ENCODE peak calls at places on chromosomes 1 and 21, in seven cellular contexts. P, I, U, Z, C, R and H are unnamed samples. For H3K4me1, the result is how much of the 10 kb centered on the place peaks cover.

GRCh38 chr1:210633140-210633539 is 304.4 kb downstream of the HHAT start:
- DNase-seq in P (no peak), I (no peak), U (no peak), Z (no peak), C (no peak), R (no peak), H (no peak)

GRCh38 chr1:16984717-16985116 is 4.3 kb upstream of the MFAP2 start:
- DNase-seq in P (peak), I (peak), U (peak), Z (peak), C (peak), R (peak), H (no peak)

GRCh38 chr1:231312389-231312788 is 25.3 kb downstream of the EXOC8 start:
- DNase-seq in P (no peak), I (no peak), U (no peak), Z (no peak), C (no peak), R (no peak), H (no peak)

GRCh38 chr1:59414406-59415133 is 117.7 kb downstream of the FGGY start:
- DNase-seq in P (peak), I (no peak), U (peak), Z (no peak), C (no peak), R (peak), H (no peak)

GRCh38 chr1:171052977-171053376 is 37.7 kb upstream of the FMO3 start:
- DNase-seq in P (no peak), I (no peak), U (no peak), Z (no peak), C (no peak), R (no peak), H (no peak)

GRCh38 chr1:3055051-3055450 is 14.0 kb upstream of the PRDM16 start:
- DNase-seq in P (no peak), I (peak), U (no peak), Z (no peak), C (no peak), R (no peak), H (no peak)

GRCh38 chr1:47106792-47107191 is 30.4 kb upstream of the CYP4A22 start:
- DNase-seq in P (no peak), I (no peak), U (no peak), Z (no peak), C (no peak), R (no peak), H (no peak)

GRCh38 chr21:31644648-31645047 is 14.8 kb upstream of the SOD1 start:
- DNase-seq in P (no peak), I (no peak), U (no peak), Z (no peak), C (no peak), R (peak), H (no peak)

GRCh38 chr1:22122273-22123070 is 20.4 kb downstream of the WNT4 start:
- DNase-seq in P (no peak), I (no peak), U (no peak), Z (no peak), C (no peak), R (no peak), H (no peak)

GRCh38 chr1:51061231-51061943 is 40.6 kb upstream of the C1orf185 start:
- DNase-seq in P (peak), I (no peak), U (peak), Z (no peak), C (peak), R (no peak), H (no peak)

GRCh38 chr1:228374711-228375577 is 31.7 kb downstream of the TRIM11 start:
- DNase-seq in P (peak), I (peak), U (peak), Z (peak), C (no peak), R (peak), H (no peak)

GRCh38 chr1:61052393-61053280 is 29.7 kb upstream of the NFIA start:
- DNase-seq in P (no peak), I (no peak), U (no peak), Z (no peak), C (no peak), R (no peak), H (no peak)

GRCh38 chr1:27773732-27774445 is 870 bp downstream of the STX12 start:
- DNase-seq in P (peak), I (no peak), U (peak), Z (peak), C (peak), R (peak), H (peak)

GRCh38 chr1:85135456-85135798 is 65.4 kb downstream of the SYDE2 start:
- DNase-seq in P (no peak), I (no peak), U (no peak), Z (no peak), C (no peak), R (no peak), H (no peak)

GRCh38 chr1:30524840-30525617 is 198.4 kb downstream of the MATN1 start:
- DNase-seq in P (peak), I (no peak), U (no peak), Z (peak), C (no peak), R (no peak), H (no peak)

GRCh38 chr1:76005755-76006154 is 68.8 kb upstream of the ST6GALNAC3 start:
- DNase-seq in P (peak), I (no peak), U (no peak), Z (no peak), C (no peak), R (no peak), H (no peak)

GRCh38 chr1:209012443-209013196 is 570.9 kb upstream of the CAMK1G start:
- DNase-seq in P (no peak), I (no peak), U (no peak), Z (no peak), C (no peak), R (no peak), H (no peak)

GRCh38 chr1:28244549-28245251 is 8.8 kb downstream of the ATP5IF1 start:
- DNase-seq in P (no peak), I (no peak), U (no peak), Z (peak), C (no peak), R (no peak), H (peak)

GRCh38 chr21:45640001-45640887 is 3.3 kb upstream of the PCBP3 start:
- DNase-seq in P (no peak), I (no peak), U (no peak), Z (no peak), C (no peak), R (no peak), H (peak)

GRCh38 chr1:67687649-67688048 is 2.6 kb downstream of the GADD45A start:
- DNase-seq in P (peak), I (no peak), U (peak), Z (no peak), C (no peak), R (peak), H (no peak)

GRCh38 chr1:182784556-182785171 is 4.9 kb upstream of the NPL start:
- DNase-seq in P (peak), I (no peak), U (peak), Z (no peak), C (no peak), R (peak), H (peak)

GRCh38 chr1:93338426-93338825 is 7.3 kb upstream of the DR1 start:
- DNase-seq in P (peak), I (no peak), U (peak), Z (no peak), C (peak), R (peak), H (no peak)

GRCh38 chr1:7177438-7178126 is 392.3 kb downstream of the CAMTA1 start:
- DNase-seq in P (no peak), I (no peak), U (no peak), Z (no peak), C (no peak), R (no peak), H (no peak)

GRCh38 chr1:62068978-62069377 is 125.7 kb upstream of the L1TD1 start:
- DNase-seq in P (peak), I (no peak), U (peak), Z (peak), C (no peak), R (peak), H (no peak)

GRCh38 chr1:202131956-202132821 is 9.5 kb downstream of the GPR37L1 start:
- DNase-seq in P (no peak), I (peak), U (no peak), Z (peak), C (no peak), R (no peak), H (no peak)

GRCh38 chr1:147625274-147625986 is 44.9 kb downstream of the ACP6 start:
- DNase-seq in P (no peak), I (no peak), U (no peak), Z (no peak), C (no peak), R (no peak), H (no peak)

GRCh38 chr1:55640708-55641473 is 425.7 kb upstream of the USP24 start:
- DNase-seq in P (peak), I (peak), U (no peak), Z (peak), C (no peak), R (peak), H (peak)

GRCh38 chr1:66938618-66939017 is 13.8 kb downstream of the MIER1 start:
- DNase-seq in P (peak), I (no peak), U (peak), Z (no peak), C (no peak), R (peak), H (no peak)

GRCh38 chr1:58966103-58966916 is 182.5 kb upstream of the JUN start:
- DNase-seq in P (no peak), I (no peak), U (no peak), Z (no peak), C (no peak), R (no peak), H (peak)

GRCh38 chr1:79877086-79877485 is 870.6 kb upstream of the ADGRL4 start:
- DNase-seq in P (no peak), I (no peak), U (no peak), Z (no peak), C (no peak), R (no peak), H (no peak)

GRCh38 chr1:22627331-22627730 is 9.1 kb upstream of the C1QA start:
- DNase-seq in P (no peak), I (no peak), U (no peak), Z (no peak), C (no peak), R (no peak), H (no peak)

GRCh38 chr1:33753087-33753856 is 110.6 kb upstream of the HMGB4 start:
- DNase-seq in P (no peak), I (no peak), U (no peak), Z (no peak), C (no peak), R (no peak), H (no peak)

GRCh38 chr1:34681481-34682451 is 73.1 kb upstream of the GJB5 start:
- DNase-seq in P (peak), I (no peak), U (peak), Z (no peak), C (no peak), R (peak), H (peak)

GRCh38 chr1:226709942-226710341 is 29.1 kb downstream of the ITPKB start:
- DNase-seq in P (no peak), I (no peak), U (no peak), Z (no peak), C (no peak), R (no peak), H (no peak)

GRCh38 chr1:145702826-145703225 is 4.3 kb downstream of the PDZK1 start:
- DNase-seq in P (no peak), I (no peak), U (no peak), Z (no peak), C (no peak), R (no peak), H (no peak)
- H3K4me1 ChIP-seq in P (under half), I (under half), U (under half), Z (under half), C (under half), R (under half), H (under half)

DNA sequence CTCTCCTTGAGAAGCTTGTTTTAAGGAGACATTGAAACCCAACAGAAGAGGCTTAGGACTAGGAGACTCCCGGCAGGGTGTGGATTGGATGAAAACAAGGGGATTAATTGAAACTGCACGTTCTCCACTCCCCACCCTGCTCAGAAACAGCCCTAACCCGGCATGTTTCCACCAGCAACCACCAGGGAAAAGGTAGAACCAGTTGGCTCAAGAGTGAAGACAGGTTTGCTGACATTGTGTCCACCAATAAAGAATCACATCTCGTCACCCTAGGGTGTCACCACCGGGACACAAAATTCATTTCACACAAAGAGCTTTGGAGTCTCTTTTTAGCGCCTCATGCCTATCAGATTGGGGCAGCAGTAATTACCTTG is 20.4 kb upstream of the ATF3 start:
- DNase-seq in P (no peak), I (no peak), U (no peak), Z (no peak), C (no peak), R (no peak), H (no peak)
- H3K4me1 ChIP-seq in P (under half), I (under half), U (under half), Z (under half), C (under half), R (under half), H (under half)

GRCh38 chr1:15701784-15702183 is 17.7 kb downstream of the PLEKHM2 start:
- DNase-seq in P (no peak), I (no peak), U (no peak), Z (no peak), C (no peak), R (no peak), H (no peak)

GRCh38 chr1:15703562-15703961 is 19.4 kb downstream of the PLEKHM2 start:
- DNase-seq in P (peak), I (peak), U (peak), Z (peak), C (peak), R (peak), H (no peak)

GRCh38 chr1:15698201-15698600 is 14.1 kb downstream of the PLEKHM2 start:
- DNase-seq in P (no peak), I (no peak), U (no peak), Z (no peak), C (no peak), R (no peak), H (no peak)

GRCh38 chr1:15702722-15703550 is 18.8 kb downstream of the PLEKHM2 start:
- DNase-seq in P (peak), I (no peak), U (peak), Z (no peak), C (no peak), R (peak), H (no peak)

DNA sequence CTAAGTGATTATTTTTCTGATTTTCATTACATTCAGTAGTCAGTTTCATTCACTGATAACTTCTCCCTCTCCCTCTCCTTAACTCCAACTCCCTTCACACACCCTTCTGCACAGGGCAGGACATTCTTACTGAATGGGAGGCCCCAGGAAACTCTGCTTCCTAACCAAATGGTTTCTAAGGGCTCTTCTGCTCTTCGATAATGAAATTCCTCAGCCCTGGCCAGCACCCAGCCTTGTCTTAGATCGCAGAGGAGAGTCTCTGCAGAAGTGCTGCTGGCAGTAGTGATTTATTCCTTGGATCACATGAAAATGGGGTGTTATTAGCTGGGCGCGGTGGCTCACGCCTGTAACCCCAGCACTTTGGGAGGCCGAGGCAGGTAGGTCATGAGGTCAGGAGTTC is 16.4 kb downstream of the PLEKHM2 start:
- DNase-seq in P (no peak), I (no peak), U (peak), Z (no peak), C (no peak), R (peak), H (no peak)
- H3K4me1 ChIP-seq in P (under half), I (under half), U (under half), Z (half or more), C (under half), R (under half), H (under half)

DNA sequence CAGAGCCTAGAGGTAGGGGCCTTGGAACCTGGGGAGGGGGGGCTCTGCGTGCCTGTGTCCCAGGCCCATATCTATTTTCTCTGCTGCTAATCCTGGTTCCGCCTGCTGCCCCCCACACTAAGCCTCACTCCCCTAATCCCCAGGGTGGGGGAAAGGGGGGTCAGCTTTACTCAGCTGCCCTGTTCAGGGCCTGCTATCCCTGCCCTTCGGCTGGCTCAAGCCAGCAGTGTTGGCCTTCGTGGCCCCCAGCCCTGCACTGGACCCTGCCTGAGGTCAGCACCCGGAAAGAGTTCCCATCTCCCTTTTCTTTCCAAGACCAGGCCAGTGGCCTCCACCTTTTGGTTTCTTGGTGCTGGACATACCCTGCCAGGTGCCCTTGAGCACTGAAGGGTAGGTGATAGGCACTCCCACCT is 8.4 kb downstream of the ZBTB7B start:
- DNase-seq in P (no peak), I (no peak), U (no peak), Z (no peak), C (no peak), R (no peak), H (peak)
- H3K4me1 ChIP-seq in P (under half), I (half or more), U (under half), Z (half or more), C (under half), R (under half), H (half or more)

DNA sequence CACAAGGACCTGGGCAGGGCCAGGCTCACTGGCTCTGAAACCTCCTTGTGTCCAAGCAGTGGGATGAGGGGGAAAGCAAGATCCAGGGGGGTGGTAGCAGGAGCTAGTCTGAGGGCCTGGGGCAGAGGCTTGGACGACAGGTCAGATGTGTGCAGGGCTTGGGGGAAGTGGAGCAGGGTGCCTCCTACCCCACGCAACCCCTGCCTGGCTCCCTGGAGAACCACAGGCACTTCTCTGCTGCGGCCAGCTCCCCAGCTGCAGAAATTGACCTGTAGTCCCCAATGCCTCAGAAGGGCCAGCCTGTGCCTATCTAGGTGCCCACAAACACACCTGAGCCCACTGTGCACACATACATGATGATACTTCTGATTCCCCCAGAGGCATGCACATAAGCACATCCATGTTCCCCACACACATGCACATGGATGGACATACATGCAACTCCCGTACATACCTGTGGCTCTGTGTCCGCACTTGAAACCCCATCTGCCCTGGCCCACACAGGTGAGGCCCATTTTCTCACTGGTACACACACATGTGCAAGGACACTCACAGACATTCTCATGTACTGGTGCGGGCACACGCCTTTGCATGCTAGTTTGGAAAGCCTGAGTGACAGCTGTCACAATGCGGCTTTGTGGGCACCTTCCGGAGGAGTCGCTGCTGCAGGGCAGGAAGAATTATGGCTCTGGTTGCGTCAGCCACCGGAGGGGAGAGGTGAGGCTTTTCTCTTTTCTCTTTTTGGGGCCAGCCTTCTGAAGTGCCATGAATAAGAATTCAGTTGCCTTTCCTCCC is 247.2 kb upstream of the CSF3R start:
- DNase-seq in P (no peak), I (no peak), U (no peak), Z (no peak), C (no peak), R (no peak), H (no peak)
- H3K4me1 ChIP-seq in P (under half), I (under half), U (under half), Z (under half), C (under half), R (under half), H (under half)

GRCh38 chr1:169129109-169129789 is 22.8 kb downstream of the ATP1B1 start:
- DNase-seq in P (no peak), I (no peak), U (no peak), Z (no peak), C (no peak), R (no peak), H (no peak)
- H3K4me1 ChIP-seq in P (under half), I (under half), U (under half), Z (under half), C (under half), R (under half), H (under half)

GRCh38 chr1:38000529-38001453 is 4.5 kb downstream of the FHL3 start:
- DNase-seq in P (peak), I (peak), U (peak), Z (peak), C (peak), R (peak), H (no peak)
- H3K4me1 ChIP-seq in P (half or more), I (under half), U (under half), Z (half or more), C (under half), R (under half), H (under half)

GRCh38 chr1:95230768-95231191 is 3.2 kb upstream of the RWDD3 start:
- DNase-seq in P (no peak), I (no peak), U (no peak), Z (no peak), C (no peak), R (peak), H (no peak)

GRCh38 chr1:95226781-95227660 is 7.0 kb upstream of the RWDD3 start:
- DNase-seq in P (no peak), I (no peak), U (no peak), Z (no peak), C (no peak), R (peak), H (no peak)

GRCh38 chr1:95229042-95229441 is 5.0 kb upstream of the RWDD3 start:
- DNase-seq in P (no peak), I (no peak), U (no peak), Z (no peak), C (no peak), R (no peak), H (no peak)

GRCh38 chr1:95230256-95230655 is 3.8 kb upstream of the RWDD3 start:
- DNase-seq in P (no peak), I (no peak), U (no peak), Z (no peak), C (no peak), R (no peak), H (no peak)

GRCh38 chr1:95229706-95230105 is 4.3 kb upstream of the RWDD3 start:
- DNase-seq in P (no peak), I (no peak), U (no peak), Z (no peak), C (no peak), R (no peak), H (no peak)
- H3K4me1 ChIP-seq in P (under half), I (under half), U (under half), Z (half or more), C (under half), R (under half), H (under half)